ENCODE peak calls at places on chromosomes 6 and 20, in six cellular contexts. Y is activated CD4-positive, CD25-positive, alpha-beta regulatory T cell; D is midbrain; C is tibial nerve; W is lower leg skin; P is HL-60. Z is an unnamed sample.

GRCh38 chr6:25777031-25777430 is 22.5 kb downstream of the SLC17A4 start:
- DNase-seq in Y (no peak), D (no peak), C (no peak), W (no peak), P (no peak), Z (no peak)

GRCh38 chr20:38186788-38187221 is 21.7 kb upstream of the TGM2 start:
- DNase-seq in Y (no peak), D (no peak), C (no peak), W (no peak), P (no peak), Z (no peak)

GRCh38 chr20:32743237-32744112 is at the start of gene COMMD7:
- DNase-seq in Y (peak; percentile 33), D (peak; percentile 49), C (peak; percentile 30), W (peak; percentile 92), P (no peak), Z (no peak)

GRCh38 chr6:145051661-145052060 is 683.7 kb downstream of the EPM2A start:
- DNase-seq in Y (no peak), D (no peak), C (no peak), W (no peak), P (no peak), Z (no peak)

GRCh38 chr20:330233-331149 is 5.1 kb downstream of the SOX12 start:
- DNase-seq in Y (peak; percentile 11), D (peak; percentile 67), C (no peak), W (no peak), P (peak; percentile 61), Z (no peak)

GRCh38 chr20:61903575-61904340 is 161.9 kb downstream of the TAF4 start:
- DNase-seq in Y (no peak), D (no peak), C (no peak), W (no peak), P (no peak), Z (no peak)

GRCh38 chr6:74731204-74731603 is 474.6 kb downstream of the COL12A1 start:
- DNase-seq in Y (no peak), D (no peak), C (no peak), W (no peak), P (no peak), Z (no peak)

GRCh38 chr6:51827580-51827979 is 259.8 kb downstream of the PKHD1 start:
- DNase-seq in Y (no peak), D (no peak), C (no peak), W (no peak), P (no peak), Z (no peak)

GRCh38 chr6:44415424-44415823 is 27.9 kb downstream of the CDC5L start:
- DNase-seq in Y (no peak), D (no peak), C (no peak), W (no peak), P (no peak), Z (no peak)

GRCh38 chr6:124870611-124871201 is 91.5 kb upstream of the RNF217 start:
- DNase-seq in Y (no peak), D (peak; percentile 2), C (no peak), W (no peak), P (no peak), Z (no peak)

GRCh38 chr6:85920782-85921181 is 278.1 kb upstream of the SYNCRIP start:
- DNase-seq in Y (no peak), D (no peak), C (no peak), W (no peak), P (no peak), Z (no peak)

GRCh38 chr6:38055210-38055609 is 235.7 kb downstream of the ZFAND3 start:
- DNase-seq in Y (no peak), D (no peak), C (no peak), W (no peak), P (no peak), Z (no peak)

GRCh38 chr6:16129623-16130243 is 847 bp downstream of the MYLIP start:
- DNase-seq in Y (no peak), D (peak; percentile 53), C (no peak), W (peak; percentile 89), P (no peak), Z (no peak)

GRCh38 chr20:31606928-31607639 is 2.0 kb downstream of the ID1 start:
- DNase-seq in Y (no peak), D (no peak), C (no peak), W (no peak), P (no peak), Z (no peak)

GRCh38 chr6:29414588-29414987 is at the start of gene OR12D1:
- DNase-seq in Y (no peak), D (no peak), C (no peak), W (no peak), P (no peak), Z (no peak)

GRCh38 chr6:111061493-111061892 is 25.8 kb upstream of the SLC16A10 start:
- DNase-seq in Y (no peak), D (no peak), C (no peak), W (no peak), P (no peak), Z (no peak)

GRCh38 chr6:141035312-141036058 is 1097.2 kb upstream of the GJE1 start:
- DNase-seq in Y (no peak), D (no peak), C (no peak), W (no peak), P (no peak), Z (no peak)

GRCh38 chr6:30816791-30817739 is 67.3 kb upstream of the DDR1 start:
- DNase-seq in Y (no peak), D (no peak), C (no peak), W (no peak), P (no peak), Z (no peak)

GRCh38 chr6:85460951-85461805 is 11.3 kb downstream of the NT5E start:
- DNase-seq in Y (no peak), D (no peak), C (no peak), W (no peak), P (peak; percentile 32), Z (no peak)

GRCh38 chr20:4216866-4217265 is 201.5 kb upstream of the RNF24 start:
- DNase-seq in Y (no peak), D (no peak), C (no peak), W (no peak), P (no peak), Z (no peak)

GRCh38 chr6:56483929-56484328 is 158.8 kb downstream of the DST start:
- DNase-seq in Y (no peak), D (no peak), C (no peak), W (no peak), P (no peak), Z (no peak)

GRCh38 chr6:152874267-152874666 is 108.6 kb downstream of the FBXO5 start:
- DNase-seq in Y (no peak), D (no peak), C (no peak), W (no peak), P (no peak), Z (no peak)

GRCh38 chr20:10671221-10671849 is 2.5 kb downstream of the JAG1 start:
- DNase-seq in Y (no peak), D (peak; percentile 54), C (peak; percentile 84), W (no peak), P (peak; percentile 94), Z (no peak)

GRCh38 chr20:62549499-62550086 is 73.8 kb upstream of the GATA5 start:
- DNase-seq in Y (no peak), D (no peak), C (no peak), W (no peak), P (no peak), Z (no peak)

GRCh38 chr6:166572370-166573261 is 13.9 kb downstream of the RAMACL start:
- DNase-seq in Y (no peak), D (no peak), C (peak; percentile 66), W (peak; percentile 69), P (no peak), Z (no peak)

GRCh38 chr6:27778625-27779417 is 133.4 kb downstream of the OR2B2 start:
- DNase-seq in Y (no peak), D (no peak), C (no peak), W (no peak), P (no peak), Z (no peak)

GRCh38 chr20:56163806-56164205 is 84.7 kb upstream of the MC3R start:
- DNase-seq in Y (no peak), D (no peak), C (no peak), W (no peak), P (no peak), Z (no peak)

GRCh38 chr20:10511507-10512231 is 76.6 kb downstream of the SLX4IP start:
- DNase-seq in Y (peak; percentile 35), D (peak; percentile 49), C (peak; percentile 91), W (peak; percentile 96), P (peak; percentile 94), Z (no peak)

GRCh38 chr6:25893778-25894177 is 19.7 kb upstream of the SLC17A3 start:
- DNase-seq in Y (no peak), D (no peak), C (no peak), W (no peak), P (no peak), Z (no peak)

GRCh38 chr6:14059791-14060436 is 57.7 kb upstream of the CD83 start:
- DNase-seq in Y (no peak), D (no peak), C (no peak), W (no peak), P (no peak), Z (no peak)

GRCh38 chr6:144957236-144957937 is 672.3 kb downstream of the UTRN start:
- DNase-seq in Y (no peak), D (no peak), C (no peak), W (no peak), P (no peak), Z (no peak)

GRCh38 chr6:161068296-161068695 is 76.7 kb downstream of the MAP3K4 start:
- DNase-seq in Y (no peak), D (no peak), C (no peak), W (no peak), P (no peak), Z (no peak)